ENCODE peak calls at places on chromosomes 5 and 9, in four cellular contexts. One of them, this sample, is unnamed.

GRCh38 chr5:100826133-100826532 is 76.9 kb downstream of the ST8SIA4 start:
- DNase-seq in spleen: no peak
- DNase-seq in transverse colon: no peak
- DNase-seq in endothelial cell of umbilical vein: no peak
- DNase-seq in this sample: no peak

GRCh38 chr5:103203226-103203625 is 55.3 kb upstream of the MACIR start:
- DNase-seq in endothelial cell of umbilical vein: no peak
- DNase-seq in spleen: no peak
- DNase-seq in transverse colon: no peak
- DNase-seq in this sample: no peak

GRCh38 chr5:83488271-83488670 is 16.7 kb downstream of the VCAN start:
- DNase-seq in transverse colon: no peak
- DNase-seq in spleen: no peak
- DNase-seq in endothelial cell of umbilical vein: no peak
- DNase-seq in this sample: no peak

GRCh38 chr5:131533844-131534243 is 101.2 kb downstream of the RAPGEF6 start:
- DNase-seq in transverse colon: no peak
- DNase-seq in spleen: no peak
- DNase-seq in endothelial cell of umbilical vein: no peak
- DNase-seq in this sample: no peak

GRCh38 chr5:96292582-96293247 is 140.3 kb downstream of the PCSK1 start:
- DNase-seq in spleen: no peak
- DNase-seq in transverse colon: no peak
- DNase-seq in endothelial cell of umbilical vein: no peak
- DNase-seq in this sample: no peak

GRCh38 chr9:21317956-21318923 is 13.1 kb upstream of the IFNA5 start:
- DNase-seq in endothelial cell of umbilical vein: peak
- DNase-seq in transverse colon: peak
- DNase-seq in spleen: no peak
- DNase-seq in this sample: no peak

GRCh38 chr5:130032807-130033206 is 128.5 kb downstream of the CHSY3 start:
- DNase-seq in endothelial cell of umbilical vein: no peak
- DNase-seq in spleen: no peak
- DNase-seq in transverse colon: no peak
- DNase-seq in this sample: no peak

GRCh38 chr9:75889977-75890540 is 414 bp upstream of the PCSK5 start:
- DNase-seq in spleen: no peak
- DNase-seq in transverse colon: peak
- DNase-seq in endothelial cell of umbilical vein: no peak
- DNase-seq in this sample: peak

GRCh38 chr5:170632985-170633234 is 129.1 kb downstream of the KCNIP1 start:
- DNase-seq in transverse colon: peak
- DNase-seq in endothelial cell of umbilical vein: no peak
- DNase-seq in spleen: peak
- DNase-seq in this sample: no peak

GRCh38 chr5:136275601-136276000 is 82.6 kb upstream of the SMIM32 start:
- DNase-seq in transverse colon: no peak
- DNase-seq in endothelial cell of umbilical vein: no peak
- DNase-seq in spleen: no peak
- DNase-seq in this sample: no peak

GRCh38 chr9:69303331-69303730 is 21.7 kb upstream of the ENTREP1 start:
- DNase-seq in endothelial cell of umbilical vein: no peak
- DNase-seq in spleen: no peak
- DNase-seq in transverse colon: no peak
- DNase-seq in this sample: no peak

GRCh38 chr5:38408446-38409175 is 147.8 kb downstream of the LIFR start:
- DNase-seq in endothelial cell of umbilical vein: no peak
- DNase-seq in spleen: no peak
- DNase-seq in transverse colon: no peak
- DNase-seq in this sample: no peak

GRCh38 chr9:116154334-116154975 is 864 bp downstream of the PAPPA start:
- DNase-seq in endothelial cell of umbilical vein: no peak
- DNase-seq in spleen: peak
- DNase-seq in transverse colon: no peak
- DNase-seq in this sample: no peak

GRCh38 chr5:14503017-14503680 is 78.4 kb upstream of the OTULINL start:
- DNase-seq in transverse colon: no peak
- DNase-seq in endothelial cell of umbilical vein: no peak
- DNase-seq in spleen: no peak
- DNase-seq in this sample: no peak

GRCh38 chr5:32770444-32770843 is 59.3 kb downstream of the NPR3 start:
- DNase-seq in spleen: no peak
- DNase-seq in transverse colon: no peak
- DNase-seq in endothelial cell of umbilical vein: no peak
- DNase-seq in this sample: no peak

GRCh38 chr9:107269681-107270080 is 13.4 kb upstream of the RAD23B start:
- DNase-seq in transverse colon: no peak
- DNase-seq in endothelial cell of umbilical vein: no peak
- DNase-seq in spleen: no peak
- DNase-seq in this sample: no peak

DNA sequence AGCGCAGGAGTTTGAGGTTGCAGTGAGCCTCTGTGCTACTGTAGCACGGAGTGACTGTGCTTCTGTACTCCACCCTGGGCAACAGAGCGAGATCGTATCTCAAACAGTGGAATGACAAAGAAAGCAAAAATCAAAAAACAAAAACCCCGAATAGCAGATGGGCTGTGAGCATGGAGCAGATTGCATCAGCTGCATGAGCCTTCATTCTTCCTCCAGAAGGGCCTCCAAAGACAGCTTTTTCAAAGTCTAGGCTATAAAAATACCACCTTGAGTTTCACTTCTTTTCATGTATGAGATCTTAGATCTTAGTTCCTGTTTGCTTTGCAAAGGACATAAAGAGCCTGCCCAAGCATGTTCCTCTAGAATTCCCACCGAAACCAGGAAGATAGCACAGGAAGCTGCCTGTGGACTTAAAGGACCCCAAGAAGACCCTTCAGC is 15.0 kb upstream of the HSPB3 start:
- DNase-seq in spleen: no peak
- DNase-seq in endothelial cell of umbilical vein: no peak
- DNase-seq in transverse colon: no peak
- DNase-seq in this sample: no peak
- TF ChIP-seq POLR2AphosphoS5 in spleen: no peak
- TF ChIP-seq POLR2AphosphoS5 in endothelial cell of umbilical vein: no peak
- TF ChIP-seq POLR2AphosphoS5 in transverse colon: no peak
- TF ChIP-seq POLR2AphosphoS5 in this sample: no peak

GRCh38 chr5:120386981-120387380 is 77.1 kb upstream of the PRR16 start:
- DNase-seq in endothelial cell of umbilical vein: no peak
- DNase-seq in spleen: no peak
- DNase-seq in transverse colon: no peak
- DNase-seq in this sample: no peak

GRCh38 chr5:120382813-120383212 is 81.3 kb upstream of the PRR16 start:
- DNase-seq in spleen: no peak
- DNase-seq in transverse colon: no peak
- DNase-seq in endothelial cell of umbilical vein: no peak
- DNase-seq in this sample: no peak

GRCh38 chr5:120388016-120388781 is 75.9 kb upstream of the PRR16 start:
- DNase-seq in endothelial cell of umbilical vein: peak
- DNase-seq in spleen: no peak
- DNase-seq in transverse colon: no peak
- DNase-seq in this sample: peak
- TF ChIP-seq POLR2AphosphoS5 in endothelial cell of umbilical vein: no peak
- TF ChIP-seq POLR2AphosphoS5 in spleen: no peak
- TF ChIP-seq POLR2AphosphoS5 in transverse colon: peak
- TF ChIP-seq POLR2AphosphoS5 in this sample: no peak

DNA sequence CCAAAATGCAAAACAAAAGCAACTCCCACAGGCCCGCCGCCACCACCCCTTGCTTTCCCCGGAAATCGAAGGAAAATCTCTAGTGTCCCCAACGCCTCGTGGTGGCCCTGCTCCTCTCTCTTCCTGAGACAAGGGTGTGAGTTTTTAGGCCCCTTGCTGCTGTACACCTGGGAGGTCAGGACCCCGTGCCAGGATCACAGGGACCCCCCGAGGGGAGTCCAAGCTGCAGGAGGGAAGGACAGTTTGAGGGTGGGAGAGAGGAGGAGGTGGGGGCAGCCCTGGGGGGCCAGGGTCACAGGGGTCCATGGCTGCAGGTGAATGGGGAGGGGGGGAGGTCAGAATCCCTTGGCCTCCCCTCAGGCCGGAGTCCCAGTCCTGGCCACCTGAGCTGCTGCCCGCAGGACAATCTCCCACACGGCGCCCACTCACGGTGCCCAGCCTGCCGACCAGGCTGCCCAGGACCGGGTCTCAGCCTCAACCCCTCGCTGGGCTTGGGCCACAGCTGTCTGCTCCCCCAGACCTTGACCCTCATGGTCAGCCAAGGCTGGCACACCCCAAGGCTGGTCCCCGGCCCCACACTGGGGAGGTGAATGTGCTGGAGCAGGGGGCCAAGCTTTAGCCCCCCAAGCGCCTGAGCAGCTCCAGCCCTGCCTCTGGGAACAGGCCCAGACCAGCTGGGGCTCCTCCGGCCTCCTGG is 19.9 kb downstream of the TPPP start:
- DNase-seq in transverse colon: no peak
- DNase-seq in endothelial cell of umbilical vein: no peak
- DNase-seq in spleen: peak
- DNase-seq in this sample: no peak
- TF ChIP-seq POLR2AphosphoS5 in transverse colon: no peak
- TF ChIP-seq POLR2AphosphoS5 in endothelial cell of umbilical vein: no peak
- TF ChIP-seq POLR2AphosphoS5 in spleen: no peak
- TF ChIP-seq POLR2AphosphoS5 in this sample: no peak

GRCh38 chr9:17148324-17148723 is 13.5 kb downstream of the CNTLN start:
- DNase-seq in endothelial cell of umbilical vein: no peak
- DNase-seq in transverse colon: no peak
- DNase-seq in spleen: no peak
- DNase-seq in this sample: no peak
- TF ChIP-seq POLR2AphosphoS5 in endothelial cell of umbilical vein: no peak
- TF ChIP-seq POLR2AphosphoS5 in transverse colon: no peak
- TF ChIP-seq POLR2AphosphoS5 in spleen: no peak
- TF ChIP-seq POLR2AphosphoS5 in this sample: no peak

GRCh38 chr5:39761199-39761580 is 336.4 kb upstream of the DAB2 start:
- DNase-seq in spleen: no peak
- DNase-seq in endothelial cell of umbilical vein: no peak
- DNase-seq in transverse colon: no peak
- DNase-seq in this sample: no peak

GRCh38 chr5:39759696-39760095 is 334.9 kb upstream of the DAB2 start:
- DNase-seq in transverse colon: no peak
- DNase-seq in endothelial cell of umbilical vein: no peak
- DNase-seq in spleen: no peak
- DNase-seq in this sample: no peak

GRCh38 chr5:39758426-39758825 is 333.6 kb upstream of the DAB2 start:
- DNase-seq in transverse colon: no peak
- DNase-seq in endothelial cell of umbilical vein: no peak
- DNase-seq in spleen: no peak
- DNase-seq in this sample: no peak

GRCh38 chr5:39762761-39763160 is 338.0 kb upstream of the DAB2 start:
- DNase-seq in endothelial cell of umbilical vein: no peak
- DNase-seq in transverse colon: no peak
- DNase-seq in spleen: no peak
- DNase-seq in this sample: no peak

DNA sequence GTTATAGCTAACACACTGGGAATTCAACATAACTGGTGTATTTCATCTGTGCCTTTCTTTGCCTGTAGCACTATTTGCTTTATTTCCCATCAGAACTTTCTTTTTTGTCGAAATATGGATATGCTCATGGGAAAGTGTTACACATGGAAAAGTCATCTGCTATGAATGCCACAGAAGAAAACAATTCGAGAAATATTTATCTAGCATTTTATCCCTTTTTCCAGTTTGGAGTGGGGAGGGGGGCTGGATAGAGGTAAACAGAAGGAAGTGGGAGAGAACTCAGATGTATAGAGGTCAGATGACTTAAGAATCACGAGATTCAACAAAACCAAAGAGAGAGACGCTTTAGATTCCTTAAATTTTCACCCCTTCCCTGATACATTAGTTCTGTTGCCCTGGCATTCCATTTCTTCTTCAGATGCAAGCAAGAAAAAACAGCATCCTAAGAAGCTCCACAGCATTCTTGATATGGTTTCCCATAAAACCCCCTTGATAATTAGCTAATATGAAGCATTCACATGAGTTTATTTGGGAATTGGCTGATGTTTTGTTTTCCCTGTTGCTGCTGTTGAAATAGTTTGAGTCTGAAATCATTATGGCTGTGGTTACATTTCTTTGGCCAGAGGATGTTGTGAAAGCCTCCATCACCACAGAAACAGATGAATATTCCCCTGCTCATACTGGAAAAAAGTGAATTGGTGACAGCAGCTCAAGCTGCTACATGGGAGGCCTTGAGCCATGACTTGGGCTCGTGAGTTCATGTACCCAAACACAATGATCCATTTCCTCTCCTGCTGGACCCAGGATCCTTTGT is 335.8 kb upstream of the DAB2 start:
- DNase-seq in spleen: no peak
- DNase-seq in transverse colon: no peak
- DNase-seq in endothelial cell of umbilical vein: peak
- DNase-seq in this sample: no peak
- TF ChIP-seq POLR2AphosphoS5 in spleen: no peak
- TF ChIP-seq POLR2AphosphoS5 in transverse colon: no peak
- TF ChIP-seq POLR2AphosphoS5 in endothelial cell of umbilical vein: no peak
- TF ChIP-seq POLR2AphosphoS5 in this sample: no peak

GRCh38 chr5:10288600-10289213 is 19.0 kb downstream of the CMBL start:
- DNase-seq in transverse colon: peak
- DNase-seq in endothelial cell of umbilical vein: no peak
- DNase-seq in spleen: peak
- DNase-seq in this sample: no peak
- TF ChIP-seq POLR2AphosphoS5 in transverse colon: peak
- TF ChIP-seq POLR2AphosphoS5 in endothelial cell of umbilical vein: no peak
- TF ChIP-seq POLR2AphosphoS5 in spleen: peak
- TF ChIP-seq POLR2AphosphoS5 in this sample: peak

GRCh38 chr9:124708633-124709032 is 62.5 kb downstream of the NR6A1 start:
- DNase-seq in endothelial cell of umbilical vein: peak
- DNase-seq in transverse colon: peak
- DNase-seq in spleen: no peak
- DNase-seq in this sample: no peak
- TF ChIP-seq POLR2AphosphoS5 in endothelial cell of umbilical vein: no peak
- TF ChIP-seq POLR2AphosphoS5 in transverse colon: no peak
- TF ChIP-seq POLR2AphosphoS5 in spleen: no peak
- TF ChIP-seq POLR2AphosphoS5 in this sample: no peak

GRCh38 chr5:61572959-61573358 is 240.9 kb downstream of the ZSWIM6 start:
- DNase-seq in transverse colon: no peak
- DNase-seq in spleen: no peak
- DNase-seq in endothelial cell of umbilical vein: no peak
- DNase-seq in this sample: no peak

GRCh38 chr5:61576556-61576955 is 244.5 kb downstream of the ZSWIM6 start:
- DNase-seq in transverse colon: no peak
- DNase-seq in spleen: no peak
- DNase-seq in endothelial cell of umbilical vein: no peak
- DNase-seq in this sample: no peak

GRCh38 chr5:61575581-61575980 is 243.5 kb downstream of the ZSWIM6 start:
- DNase-seq in spleen: no peak
- DNase-seq in transverse colon: no peak
- DNase-seq in endothelial cell of umbilical vein: no peak
- DNase-seq in this sample: no peak

GRCh38 chr5:61578858-61579503 is 246.9 kb downstream of the ZSWIM6 start:
- DNase-seq in endothelial cell of umbilical vein: no peak
- DNase-seq in spleen: no peak
- DNase-seq in transverse colon: no peak
- DNase-seq in this sample: no peak

GRCh38 chr5:61575103-61575502 is 243.0 kb downstream of the ZSWIM6 start:
- DNase-seq in transverse colon: no peak
- DNase-seq in spleen: no peak
- DNase-seq in endothelial cell of umbilical vein: peak
- DNase-seq in this sample: no peak
- TF ChIP-seq POLR2AphosphoS5 in transverse colon: no peak
- TF ChIP-seq POLR2AphosphoS5 in spleen: no peak
- TF ChIP-seq POLR2AphosphoS5 in endothelial cell of umbilical vein: no peak
- TF ChIP-seq POLR2AphosphoS5 in this sample: no peak

This sample was measured in SK-N-MC.